ENCODE peak calls at places on chromosomes 2 and 18, in seven cellular contexts. X is left lung, G is glutamatergic neuron, A is colonic mucosa, U is AG10803, B is astrocyte of the spinal cord, Q is Peyer's patch. I is an unnamed sample.

GRCh38 chr18:49876536-49876935 is 63.2 kb upstream of the ACAA2 start:
- DNase-seq in X (no peak), G (no peak), A (no peak), Q (no peak), U (no peak), B (no peak), I (no peak)

GRCh38 chr2:172864182-172864581 is 128.5 kb downstream of the RAPGEF4 start:
- DNase-seq in B (peak), Q (peak), G (peak), A (peak), X (peak), U (no peak), I (no peak)

GRCh38 chr18:79393181-79393598 is 2.5 kb upstream of the NFATC1 start:
- DNase-seq in X (peak), Q (peak), B (no peak), G (no peak), A (no peak), U (peak), I (no peak)

GRCh38 chr2:237405605-237406004 is 8.4 kb downstream of the COL6A3 start:
- DNase-seq in X (no peak), Q (no peak), G (no peak), U (no peak), A (no peak), B (no peak), I (no peak)

GRCh38 chr2:68435605-68436004 is 31.5 kb downstream of the FBXO48 start:
- DNase-seq in X (no peak), Q (no peak), A (no peak), U (peak), B (no peak), G (no peak), I (no peak)

GRCh38 chr2:143451622-143452021 is 322.4 kb downstream of the ARHGAP15 start:
- DNase-seq in G (no peak), A (no peak), U (peak), Q (no peak), B (peak), X (no peak), I (no peak)

GRCh38 chr2:204538179-204539009 is 6.9 kb upstream of the PARD3B start:
- DNase-seq in U (peak), Q (no peak), B (peak), A (no peak), X (no peak), G (no peak), I (no peak)

GRCh38 chr18:22088029-22088428 is 81.4 kb upstream of the GATA6 start:
- DNase-seq in G (no peak), B (no peak), U (no peak), A (peak), X (peak), Q (peak), I (no peak)

GRCh38 chr2:28716265-28716865 is 35.3 kb upstream of the PPP1CB start:
- DNase-seq in X (peak), Q (no peak), B (peak), A (peak), G (no peak), U (peak), I (no peak)

GRCh38 chr2:234026111-234026510 is 24.4 kb upstream of the SPP2 start:
- DNase-seq in Q (no peak), X (no peak), U (no peak), G (no peak), A (no peak), B (peak), I (no peak)

GRCh38 chr18:8167036-8167435 is 442.2 kb upstream of the RAB12 start:
- DNase-seq in X (no peak), G (no peak), A (no peak), B (no peak), U (no peak), Q (no peak), I (no peak)

GRCh38 chr2:60352491-60353405 is 200.7 kb downstream of the BCL11A start:
- DNase-seq in A (no peak), B (no peak), Q (no peak), X (no peak), U (no peak), G (no peak), I (peak)

GRCh38 chr2:209496586-209496982 is 72.7 kb downstream of the MAP2 start:
- DNase-seq in X (no peak), G (no peak), Q (no peak), A (no peak), B (peak), U (peak), I (no peak)

GRCh38 chr18:42614619-42615293 is 500.7 kb downstream of the RIT2 start:
- DNase-seq in X (no peak), G (peak), Q (no peak), A (no peak), U (no peak), B (no peak), I (no peak)

GRCh38 chr2:189657867-189658266 is 3.4 kb upstream of the ASNSD1 start:
- DNase-seq in G (no peak), X (peak), B (peak), A (peak), U (peak), Q (no peak), I (no peak)

GRCh38 chr2:216632952-216633615 is at the start of gene IGFBP2:
- DNase-seq in G (peak), B (peak), Q (peak), A (peak), X (no peak), U (no peak), I (no peak)

GRCh38 chr2:234795974-234796690 is 155.7 kb upstream of the SH3BP4 start:
- DNase-seq in X (no peak), G (no peak), U (no peak), A (no peak), B (no peak), Q (no peak), I (no peak)

GRCh38 chr2:72134408-72134996 is 13.2 kb downstream of the CYP26B1 start:
- DNase-seq in B (no peak), X (peak), U (no peak), A (no peak), Q (peak), G (no peak), I (no peak)

GRCh38 chr2:28137221-28137620 is 246.7 kb downstream of the BABAM2 start:
- DNase-seq in A (no peak), B (peak), U (peak), X (no peak), Q (no peak), G (no peak), I (no peak)

GRCh38 chr18:75109819-75110218 is 99.1 kb downstream of the PTGR3 start:
- DNase-seq in B (no peak), A (no peak), Q (no peak), G (no peak), U (no peak), X (no peak), I (no peak)

GRCh38 chr2:14677039-14677438 is 44.5 kb downstream of the LRATD1 start:
- DNase-seq in X (no peak), G (no peak), A (no peak), Q (no peak), B (no peak), U (no peak), I (no peak)

GRCh38 chr2:218342837-218343236 is 13.8 kb upstream of the CATIP start:
- DNase-seq in U (no peak), Q (no peak), B (no peak), G (no peak), A (no peak), X (no peak), I (no peak)

GRCh38 chr2:28842042-28842441 is 28.1 kb downstream of the TRMT61B start:
- DNase-seq in G (no peak), X (no peak), Q (no peak), U (peak), B (no peak), A (no peak), I (no peak)

GRCh38 chr2:11029136-11029535 is 117.4 kb downstream of the KCNF1 start:
- DNase-seq in B (no peak), Q (no peak), G (no peak), U (no peak), X (no peak), A (no peak), I (no peak)

GRCh38 chr2:105103481-105103880 is 65.6 kb downstream of the MRPS9 start:
- DNase-seq in X (no peak), Q (no peak), G (no peak), U (no peak), B (peak), A (no peak), I (no peak)

GRCh38 chr2:142048581-142048980 is 82.2 kb downstream of the LRP1B start:
- DNase-seq in U (no peak), A (no peak), G (no peak), B (no peak), Q (no peak), X (no peak), I (no peak)

GRCh38 chr2:236965021-236965840 is 120.5 kb upstream of the COPS8 start:
- DNase-seq in X (no peak), G (no peak), B (no peak), A (no peak), U (no peak), Q (no peak), I (no peak)

GRCh38 chr2:177029501-177029900 is 183.1 kb upstream of the HNRNPA3 start:
- DNase-seq in B (no peak), A (peak), Q (no peak), X (no peak), G (no peak), U (no peak), I (no peak)
- TF ChIP-seq CTCF in B (no peak), A (peak), Q (no peak), X (no peak), G (no peak), U (no peak), I (no peak)

DNA sequence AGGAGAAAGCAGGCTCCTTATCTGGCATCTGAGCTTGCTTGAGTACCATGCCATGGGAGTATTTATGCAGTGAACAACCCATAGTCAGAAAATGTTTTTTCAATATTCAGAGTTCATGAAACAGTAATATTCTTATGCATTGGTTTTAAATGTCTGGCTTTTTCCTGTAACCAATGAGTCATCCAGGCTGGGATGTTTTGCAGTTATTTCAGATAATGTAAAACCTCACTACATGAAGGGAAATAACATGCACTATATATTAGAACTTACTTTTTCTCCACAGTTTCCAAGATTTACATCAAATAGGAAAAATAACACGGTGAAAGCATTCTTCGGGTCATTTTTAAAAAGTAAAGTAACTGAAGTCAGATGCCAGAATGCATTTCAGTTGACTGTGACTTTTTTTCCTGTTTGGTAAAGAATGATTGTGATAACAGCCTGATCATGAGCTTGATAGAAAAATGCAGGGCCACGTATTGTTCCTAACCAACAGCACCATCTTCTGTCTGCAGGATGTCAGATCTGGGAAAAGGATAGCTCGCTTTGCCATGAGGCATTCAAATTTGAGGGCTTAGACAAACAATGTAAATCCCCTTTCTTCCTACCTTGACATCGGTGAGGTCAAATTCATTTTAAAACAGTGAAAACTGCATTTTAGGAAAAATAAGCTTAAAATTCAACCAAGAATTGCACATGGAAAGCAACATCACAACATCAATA is 152.8 kb downstream of the DSC3 start:
- DNase-seq in Q (no peak), B (peak), A (no peak), X (no peak), U (no peak), G (peak), I (no peak)
- TF ChIP-seq CTCF in Q (peak), B (peak), A (no peak), X (peak), U (no peak), G (peak), I (no peak)

DNA sequence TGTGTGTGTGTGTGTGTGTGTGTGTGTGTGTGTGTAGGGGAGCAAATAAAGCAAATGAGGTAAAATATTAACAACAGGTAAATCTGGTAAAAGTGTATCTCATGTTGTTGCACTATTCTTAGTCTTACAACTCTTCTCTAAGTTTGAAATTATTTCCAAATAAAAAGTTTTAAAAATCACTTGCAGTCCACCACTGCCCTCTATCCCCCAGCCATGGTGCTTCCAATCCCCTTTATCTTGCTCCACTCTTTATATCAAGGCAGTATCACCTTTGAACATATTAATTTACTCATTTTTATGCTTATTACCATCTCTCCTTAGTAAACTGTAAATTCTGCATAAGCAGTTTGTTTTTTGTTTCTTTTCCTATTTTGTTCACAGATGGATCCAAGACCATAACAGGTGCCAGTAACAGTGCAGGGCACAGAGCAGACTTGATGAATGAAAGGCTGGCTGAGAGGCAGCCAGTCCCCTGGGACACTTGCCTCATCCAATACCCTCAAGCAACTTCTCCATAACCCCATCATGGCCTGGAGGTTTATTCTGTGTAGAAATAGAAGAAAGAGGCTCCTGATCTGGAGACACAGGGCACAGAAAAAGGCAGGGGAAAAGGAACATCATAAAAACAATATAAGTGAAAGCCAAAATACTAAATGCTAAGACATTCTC is 67.6 kb downstream of the LDAH start:
- DNase-seq in A (no peak), B (no peak), X (no peak), U (no peak), G (peak), Q (no peak), I (no peak)
- TF ChIP-seq CTCF in A (no peak), B (peak), X (no peak), U (peak), G (no peak), Q (no peak), I (no peak)

GRCh38 chr18:73136134-73136533 is 268.3 kb upstream of the NETO1 start:
- DNase-seq in G (no peak), B (peak), Q (no peak), A (no peak), X (no peak), U (peak), I (no peak)
- TF ChIP-seq CTCF in G (no peak), B (peak), Q (no peak), A (no peak), X (peak), U (peak), I (no peak)

GRCh38 chr18:11398625-11399024 is 210.8 kb upstream of the SLC35G4 start:
- DNase-seq in A (no peak), X (no peak), Q (no peak), U (no peak), B (no peak), G (no peak), I (no peak)
- TF ChIP-seq CTCF in A (no peak), X (no peak), Q (no peak), U (no peak), B (peak), G (no peak), I (no peak)

I was measured in activated B cell treated with CpG ODN at 0.5 μM for 24 hours.